ENCODE peak calls at places on chromosomes 5 and 9, in ten cellular contexts. A is PC-9, S is AG04450, M is small intestine, G is transverse colon, Y is HCT116, D is endodermal cell, V is heart right ventricle, O is H9, E is cardiac muscle cell. N is an unnamed sample.

GRCh38 chr9:86637515-86637914 is 283.3 kb upstream of the TUT7 start:
- DNase-seq in M (peak; percentile 17), O (peak; percentile 83), Y (no peak), A (no peak), E (peak; percentile 82), D (peak; percentile 93), S (no peak), G (no peak), V (peak; percentile 40), N (peak; percentile 52)

GRCh38 chr9:70485273-70485858 is 70.9 kb upstream of the KLF9 start:
- DNase-seq in M (no peak), V (peak; percentile 48), A (no peak), Y (no peak), O (no peak), E (no peak), S (no peak), G (no peak), D (no peak), N (no peak)

GRCh38 chr5:54404568-54404967 is 50.9 kb upstream of the HSPB3 start:
- DNase-seq in Y (no peak), E (no peak), V (no peak), O (no peak), A (no peak), M (no peak), S (no peak), G (no peak), D (no peak), N (no peak)

GRCh38 chr9:114226289-114227055 is 71.1 kb downstream of the COL27A1 start:
- DNase-seq in D (no peak), E (no peak), G (no peak), A (no peak), Y (no peak), S (no peak), O (no peak), V (no peak), M (no peak), N (no peak)

GRCh38 chr9:20297646-20298084 is 324.6 kb downstream of the MLLT3 start:
- DNase-seq in O (no peak), A (no peak), M (no peak), D (no peak), Y (no peak), G (peak; percentile 43), S (peak; percentile 68), V (no peak), E (no peak), N (no peak)

GRCh38 chr9:110170728-110171257 is 37.2 kb downstream of the C9orf152 start:
- DNase-seq in E (no peak), Y (no peak), S (no peak), G (no peak), O (no peak), M (no peak), V (no peak), A (no peak), D (no peak), N (no peak)

GRCh38 chr9:97846347-97846746 is 6.7 kb upstream of the FOXE1 start:
- DNase-seq in M (no peak), Y (no peak), O (no peak), V (no peak), G (no peak), A (no peak), S (no peak), E (no peak), D (no peak), N (no peak)

GRCh38 chr5:97100486-97100885 is 41.9 kb downstream of the LIX1 start:
- DNase-seq in E (no peak), Y (no peak), D (no peak), G (no peak), V (no peak), A (no peak), S (no peak), O (no peak), M (no peak), N (no peak)

GRCh38 chr9:116048072-116048471 is 105.5 kb upstream of the PAPPA start:
- DNase-seq in A (no peak), M (no peak), S (no peak), O (no peak), G (no peak), V (no peak), Y (no peak), E (no peak), D (no peak), N (no peak)

GRCh38 chr9:116045083-116045482 is 108.5 kb upstream of the PAPPA start:
- DNase-seq in D (no peak), Y (no peak), S (no peak), G (no peak), A (no peak), E (no peak), M (no peak), V (no peak), O (no peak), N (no peak)

GRCh38 chr9:116051528-116051927 is 102.1 kb upstream of the PAPPA start:
- DNase-seq in G (no peak), V (no peak), O (no peak), S (no peak), A (no peak), D (no peak), Y (no peak), E (no peak), M (no peak), N (no peak)

DNA sequence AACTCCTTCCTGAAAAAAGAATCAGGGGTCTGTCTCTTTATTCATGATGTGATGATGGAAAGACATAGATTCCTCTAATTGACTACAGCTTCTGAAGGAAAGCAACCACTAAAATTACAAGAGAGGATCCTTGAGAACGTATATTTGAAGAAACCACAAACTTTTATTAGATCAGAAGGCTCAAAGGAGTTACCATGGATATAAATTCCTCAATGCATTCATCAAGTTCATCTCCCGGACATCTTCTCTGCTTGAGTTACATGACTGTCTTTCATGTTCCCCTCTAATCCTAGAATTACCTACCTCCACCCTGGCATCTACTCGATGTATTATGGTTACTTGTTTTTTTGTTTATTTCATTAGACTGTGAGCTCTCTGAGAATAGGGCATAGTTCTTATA is 104.1 kb upstream of the PAPPA start:
- DNase-seq in S (no peak), G (no peak), D (no peak), A (no peak), E (no peak), O (no peak), M (no peak), V (no peak), Y (no peak), N (no peak)
- H3K27ac ChIP-seq in S (no peak overlapping the region), G (no peak overlapping the region), D (no peak overlapping the region), A (no peak overlapping the region), E (no peak overlapping the region), O (no peak overlapping the region), M (no peak overlapping the region), V (no peak overlapping the region), Y (no peak overlapping the region), N (no peak overlapping the region)

GRCh38 chr5:31393126-31393525 is 138.8 kb downstream of the DROSHA start:
- DNase-seq in E (no peak), G (no peak), V (no peak), Y (no peak), A (no peak), D (no peak), S (no peak), O (no peak), M (no peak), N (no peak)

GRCh38 chr5:31390256-31390655 is 141.6 kb downstream of the DROSHA start:
- DNase-seq in D (no peak), E (no peak), S (no peak), G (no peak), V (no peak), M (no peak), A (no peak), O (no peak), Y (no peak), N (no peak)

GRCh38 chr5:31396611-31397295 is 135.1 kb downstream of the DROSHA start:
- DNase-seq in G (no peak), S (no peak), A (no peak), V (no peak), O (no peak), D (no peak), M (no peak), Y (no peak), E (no peak), N (no peak)

GRCh38 chr5:31397926-31398557 is 133.9 kb downstream of the DROSHA start:
- DNase-seq in V (no peak), O (no peak), A (no peak), Y (no peak), E (no peak), M (no peak), G (no peak), D (no peak), S (no peak), N (no peak)

DNA sequence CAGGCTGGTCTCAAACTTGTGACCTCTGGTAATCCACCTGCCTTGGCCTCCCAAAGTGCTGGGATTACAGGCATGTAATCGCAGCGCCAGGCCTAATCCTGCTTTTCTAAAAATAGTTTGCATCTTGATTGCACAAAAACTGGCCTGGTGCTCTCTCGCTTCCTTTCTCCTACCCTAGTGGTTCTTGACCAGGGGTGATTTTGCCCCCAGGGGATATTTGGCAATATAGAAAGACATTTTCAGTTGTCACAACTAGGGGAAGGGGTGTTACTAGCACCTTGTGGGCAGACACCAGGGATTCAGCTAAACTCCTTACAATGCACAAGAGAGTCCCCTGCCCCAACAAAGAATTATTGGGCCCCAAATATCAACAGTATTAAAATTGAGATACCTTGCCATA is 139.8 kb downstream of the DROSHA start:
- DNase-seq in V (no peak), O (no peak), D (no peak), S (no peak), M (no peak), G (no peak), Y (no peak), A (no peak), E (no peak), N (no peak)
- H3K27ac ChIP-seq in V (no peak overlapping the region), O (no peak overlapping the region), D (no peak overlapping the region), S (no peak overlapping the region), M (no peak overlapping the region), G (no peak overlapping the region), Y (no peak overlapping the region), A (no peak overlapping the region), E (no peak overlapping the region), N (no peak overlapping the region)

GRCh38 chr9:129455151-129455995 is 165.5 kb downstream of the C9orf50 start:
- DNase-seq in G (no peak), O (no peak), V (no peak), M (no peak), D (no peak), S (no peak), E (no peak), Y (no peak), A (no peak), N (no peak)

GRCh38 chr9:129458155-129458661 is 162.7 kb downstream of the C9orf50 start:
- DNase-seq in M (peak; percentile 40), Y (no peak), A (no peak), S (no peak), D (peak; percentile 57), V (peak; percentile 61), O (no peak), E (no peak), G (peak; percentile 54), N (no peak)

GRCh38 chr9:129458663-129459549 is 162.0 kb downstream of the C9orf50 start:
- DNase-seq in E (no peak), G (peak; percentile 47), O (no peak), D (peak; percentile 74), Y (no peak), M (no peak), A (peak; percentile 33), V (peak; percentile 71), S (no peak), N (no peak)

GRCh38 chr9:129456549-129457324 is 164.2 kb downstream of the C9orf50 start:
- DNase-seq in S (no peak), Y (no peak), O (no peak), G (no peak), M (no peak), V (no peak), E (no peak), D (no peak), A (no peak), N (no peak)

DNA sequence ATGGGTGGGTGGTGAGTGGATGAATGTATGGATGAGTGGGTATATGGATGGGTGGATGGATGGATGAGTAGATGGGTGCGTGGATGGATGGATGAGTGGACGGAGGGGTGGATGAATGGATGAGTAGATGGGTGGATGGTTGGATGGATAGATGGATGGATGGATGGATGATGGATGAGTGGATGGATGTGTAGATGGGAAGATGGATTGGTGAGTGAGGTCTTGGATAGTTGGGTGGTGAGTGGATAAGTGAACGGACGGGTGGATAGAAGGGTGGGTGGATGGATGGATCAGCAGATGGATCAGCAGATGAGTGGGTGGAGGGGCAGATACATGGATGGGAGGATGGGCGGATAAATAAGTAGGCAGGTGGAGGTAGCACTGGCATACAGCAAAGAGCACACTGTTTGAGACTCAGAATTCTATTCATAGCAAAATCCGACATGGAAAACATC is 163.5 kb downstream of the C9orf50 start:
- DNase-seq in V (no peak), A (no peak), D (no peak), S (no peak), O (no peak), G (no peak), M (no peak), E (no peak), Y (no peak), N (no peak)
- H3K27ac ChIP-seq in V (no peak overlapping the region), A (no peak overlapping the region), D (no peak overlapping the region), S (no peak overlapping the region), O (no peak overlapping the region), G (peak overlapping the region; percentile 68), M (no peak overlapping the region), E (no peak overlapping the region), Y (no peak overlapping the region), N (no peak overlapping the region)

DNA sequence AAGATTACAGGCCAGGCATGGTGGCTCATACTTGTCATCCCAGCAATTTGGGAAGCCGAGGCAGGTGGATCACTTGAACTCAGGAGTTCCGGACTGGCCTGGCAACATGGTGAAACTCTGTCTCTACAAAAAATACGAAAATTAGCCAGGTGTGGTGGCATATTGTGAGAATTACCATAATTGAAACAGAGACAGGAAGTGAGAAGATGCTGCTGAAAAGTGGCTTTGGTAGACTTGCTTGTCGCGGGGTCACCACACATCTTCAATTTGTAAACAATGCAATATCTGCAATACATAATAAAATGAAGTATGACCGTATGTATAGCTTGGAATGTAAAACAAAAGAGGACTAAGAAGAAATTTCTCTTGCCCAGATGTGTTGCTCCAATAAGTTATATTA is 490.5 kb downstream of the GABRG2 start:
- DNase-seq in S (no peak), M (no peak), G (no peak), O (no peak), E (no peak), Y (no peak), A (no peak), V (no peak), D (no peak), N (no peak)
- H3K27ac ChIP-seq in S (no peak overlapping the region), M (no peak overlapping the region), G (no peak overlapping the region), O (no peak overlapping the region), E (no peak overlapping the region), Y (no peak overlapping the region), A (no peak overlapping the region), V (no peak overlapping the region), D (no peak overlapping the region), N (no peak overlapping the region)